ENCODE peak calls at places on chromosomes 1 and 21, in six cellular contexts. One of them, this sample, is unnamed.

GRCh38 chr21:24223625-24224024 is 1383.7 kb downstream of the MRPL39 start:
- DNase-seq in ACHN: no peak
- DNase-seq in mesothelial cell of epicardium: no peak
- DNase-seq in NCI-H748 treated with DMSO at 0.1 percent for 48 hours: no peak
- DNase-seq in NCI-H774: no peak
- DNase-seq in thyroid gland: no peak
- DNase-seq in this sample: no peak

GRCh38 chr1:78274814-78275213 is 216.0 kb upstream of the PTGFR start:
- DNase-seq in NCI-H748 treated with DMSO at 0.1 percent for 48 hours: no peak
- DNase-seq in NCI-H774: no peak
- DNase-seq in thyroid gland: no peak
- DNase-seq in mesothelial cell of epicardium: no peak
- DNase-seq in ACHN: no peak
- DNase-seq in this sample: no peak

GRCh38 chr1:6261615-6261995 is 707 bp upstream of the GPR153 start:
- DNase-seq in thyroid gland: no peak
- DNase-seq in NCI-H748 treated with DMSO at 0.1 percent for 48 hours: no peak
- DNase-seq in NCI-H774: no peak
- DNase-seq in mesothelial cell of epicardium: no peak
- DNase-seq in ACHN: no peak
- DNase-seq in this sample: no peak

GRCh38 chr1:109383087-109383779 is 14.5 kb downstream of the SORT1 start:
- DNase-seq in NCI-H774: no peak
- DNase-seq in thyroid gland: peak
- DNase-seq in mesothelial cell of epicardium: no peak
- DNase-seq in ACHN: no peak
- DNase-seq in NCI-H748 treated with DMSO at 0.1 percent for 48 hours: no peak
- DNase-seq in this sample: no peak

GRCh38 chr1:241817331-241817792 is 30.6 kb upstream of the EXO1 start:
- DNase-seq in thyroid gland: no peak
- DNase-seq in ACHN: no peak
- DNase-seq in NCI-H748 treated with DMSO at 0.1 percent for 48 hours: no peak
- DNase-seq in mesothelial cell of epicardium: no peak
- DNase-seq in NCI-H774: no peak
- DNase-seq in this sample: no peak

GRCh38 chr1:92380867-92381266 is 82.0 kb downstream of the RPAP2 start:
- DNase-seq in mesothelial cell of epicardium: no peak
- DNase-seq in ACHN: no peak
- DNase-seq in thyroid gland: no peak
- DNase-seq in NCI-H774: no peak
- DNase-seq in NCI-H748 treated with DMSO at 0.1 percent for 48 hours: no peak
- DNase-seq in this sample: no peak

GRCh38 chr1:4695241-4695640 is 40.8 kb downstream of the AJAP1 start:
- DNase-seq in mesothelial cell of epicardium: no peak
- DNase-seq in thyroid gland: no peak
- DNase-seq in NCI-H774: no peak
- DNase-seq in ACHN: no peak
- DNase-seq in NCI-H748 treated with DMSO at 0.1 percent for 48 hours: no peak
- DNase-seq in this sample: no peak

GRCh38 chr1:2212542-2213491 is 15.3 kb upstream of the SKI start:
- DNase-seq in NCI-H774: no peak
- DNase-seq in mesothelial cell of epicardium: peak
- DNase-seq in thyroid gland: peak
- DNase-seq in NCI-H748 treated with DMSO at 0.1 percent for 48 hours: peak
- DNase-seq in ACHN: peak
- DNase-seq in this sample: peak

GRCh38 chr1:203200059-203200553 is 13.6 kb upstream of the CHI3L1 start:
- DNase-seq in thyroid gland: no peak
- DNase-seq in NCI-H748 treated with DMSO at 0.1 percent for 48 hours: no peak
- DNase-seq in NCI-H774: no peak
- DNase-seq in ACHN: no peak
- DNase-seq in mesothelial cell of epicardium: no peak
- DNase-seq in this sample: no peak

GRCh38 chr1:20964540-20965484 is 177.7 kb upstream of the HP1BP3 start:
- DNase-seq in NCI-H748 treated with DMSO at 0.1 percent for 48 hours: peak
- DNase-seq in thyroid gland: no peak
- DNase-seq in ACHN: no peak
- DNase-seq in NCI-H774: peak
- DNase-seq in mesothelial cell of epicardium: no peak
- DNase-seq in this sample: no peak

GRCh38 chr21:45016491-45017375 is 57.6 kb upstream of the ADARB1 start:
- DNase-seq in ACHN: no peak
- DNase-seq in NCI-H748 treated with DMSO at 0.1 percent for 48 hours: no peak
- DNase-seq in mesothelial cell of epicardium: no peak
- DNase-seq in NCI-H774: no peak
- DNase-seq in thyroid gland: peak
- DNase-seq in this sample: peak

GRCh38 chr1:238690415-238690814 is 696.0 kb upstream of the CHRM3 start:
- DNase-seq in ACHN: no peak
- DNase-seq in NCI-H748 treated with DMSO at 0.1 percent for 48 hours: no peak
- DNase-seq in NCI-H774: no peak
- DNase-seq in mesothelial cell of epicardium: no peak
- DNase-seq in thyroid gland: no peak
- DNase-seq in this sample: no peak

GRCh38 chr1:192879416-192879815 is 70.6 kb downstream of the RGS2 start:
- DNase-seq in mesothelial cell of epicardium: no peak
- DNase-seq in ACHN: no peak
- DNase-seq in NCI-H748 treated with DMSO at 0.1 percent for 48 hours: no peak
- DNase-seq in thyroid gland: no peak
- DNase-seq in NCI-H774: no peak
- DNase-seq in this sample: no peak

GRCh38 chr1:110118636-110119396 is 6.6 kb downstream of the UBL4B start:
- DNase-seq in thyroid gland: no peak
- DNase-seq in NCI-H774: peak
- DNase-seq in ACHN: peak
- DNase-seq in NCI-H748 treated with DMSO at 0.1 percent for 48 hours: no peak
- DNase-seq in mesothelial cell of epicardium: no peak
- DNase-seq in this sample: no peak

GRCh38 chr1:62325696-62326095 is 6.5 kb upstream of the KANK4 start:
- DNase-seq in NCI-H748 treated with DMSO at 0.1 percent for 48 hours: no peak
- DNase-seq in thyroid gland: no peak
- DNase-seq in mesothelial cell of epicardium: no peak
- DNase-seq in NCI-H774: no peak
- DNase-seq in ACHN: no peak
- DNase-seq in this sample: no peak

GRCh38 chr1:147579532-147580199 is 38.4 kb downstream of the BCL9 start:
- DNase-seq in mesothelial cell of epicardium: no peak
- DNase-seq in NCI-H748 treated with DMSO at 0.1 percent for 48 hours: no peak
- DNase-seq in ACHN: peak
- DNase-seq in thyroid gland: no peak
- DNase-seq in NCI-H774: no peak
- DNase-seq in this sample: no peak

GRCh38 chr1:31297273-31298247 is 728 bp downstream of the ZCCHC17 start:
- DNase-seq in NCI-H748 treated with DMSO at 0.1 percent for 48 hours: no peak
- DNase-seq in NCI-H774: no peak
- DNase-seq in mesothelial cell of epicardium: no peak
- DNase-seq in thyroid gland: no peak
- DNase-seq in ACHN: no peak
- DNase-seq in this sample: no peak

GRCh38 chr1:175514309-175515001 is 228.9 kb downstream of the TNR start:
- DNase-seq in thyroid gland: peak
- DNase-seq in mesothelial cell of epicardium: no peak
- DNase-seq in NCI-H774: no peak
- DNase-seq in NCI-H748 treated with DMSO at 0.1 percent for 48 hours: no peak
- DNase-seq in ACHN: no peak
- DNase-seq in this sample: no peak

GRCh38 chr21:15679630-15680029 is 50.2 kb upstream of the USP25 start:
- DNase-seq in thyroid gland: no peak
- DNase-seq in NCI-H774: no peak
- DNase-seq in ACHN: peak
- DNase-seq in mesothelial cell of epicardium: no peak
- DNase-seq in NCI-H748 treated with DMSO at 0.1 percent for 48 hours: no peak
- DNase-seq in this sample: no peak

GRCh38 chr1:196608401-196609113 is at the start of gene KCNT2:
- DNase-seq in thyroid gland: peak
- DNase-seq in NCI-H748 treated with DMSO at 0.1 percent for 48 hours: peak
- DNase-seq in NCI-H774: peak
- DNase-seq in ACHN: peak
- DNase-seq in mesothelial cell of epicardium: peak
- DNase-seq in this sample: peak

GRCh38 chr1:70738576-70738975 is 309.0 kb downstream of the PTGER3 start:
- DNase-seq in thyroid gland: no peak
- DNase-seq in NCI-H774: no peak
- DNase-seq in mesothelial cell of epicardium: no peak
- DNase-seq in NCI-H748 treated with DMSO at 0.1 percent for 48 hours: no peak
- DNase-seq in ACHN: no peak
- DNase-seq in this sample: no peak

GRCh38 chr21:31498985-31499384 is 154.9 kb upstream of the TIAM1 start:
- DNase-seq in thyroid gland: no peak
- DNase-seq in NCI-H774: no peak
- DNase-seq in mesothelial cell of epicardium: no peak
- DNase-seq in ACHN: no peak
- DNase-seq in NCI-H748 treated with DMSO at 0.1 percent for 48 hours: no peak
- DNase-seq in this sample: no peak

GRCh38 chr21:34844033-34844923 is 175.5 kb downstream of the CLIC6 start:
- DNase-seq in thyroid gland: peak
- DNase-seq in NCI-H774: no peak
- DNase-seq in mesothelial cell of epicardium: no peak
- DNase-seq in NCI-H748 treated with DMSO at 0.1 percent for 48 hours: no peak
- DNase-seq in ACHN: no peak
- DNase-seq in this sample: no peak

GRCh38 chr21:37534431-37534830 is 167.9 kb downstream of the DYRK1A start:
- DNase-seq in ACHN: no peak
- DNase-seq in mesothelial cell of epicardium: no peak
- DNase-seq in NCI-H748 treated with DMSO at 0.1 percent for 48 hours: no peak
- DNase-seq in thyroid gland: no peak
- DNase-seq in NCI-H774: no peak
- DNase-seq in this sample: no peak

GRCh38 chr1:217275617-217276398 is 355.1 kb downstream of the GPATCH2 start:
- DNase-seq in mesothelial cell of epicardium: no peak
- DNase-seq in NCI-H774: no peak
- DNase-seq in thyroid gland: no peak
- DNase-seq in NCI-H748 treated with DMSO at 0.1 percent for 48 hours: no peak
- DNase-seq in ACHN: peak
- DNase-seq in this sample: no peak

This sample was measured in dorsolateral prefrontal cortex.